ENCODE peak calls at places on chromosomes 12 and 14, in five cellular contexts. W, I, G, P and J are unnamed samples.

GRCh38 chr12:69720748-69721147 is 17.9 kb upstream of the RAB3IP start:
- DNase-seq in G (no peak), P (no peak), I (no peak), W (no peak), J (no peak)

GRCh38 chr12:40248585-40249297 is 23.9 kb downstream of the LRRK2 start:
- DNase-seq in W (no peak), G (no peak), P (no peak), I (no peak), J (no peak)

GRCh38 chr12:51246254-51246853 is 7.7 kb downstream of the DAZAP2 start:
- DNase-seq in G (no peak), I (no peak), P (no peak), W (no peak), J (peak; percentile 44)

GRCh38 chr12:27359578-27360340 is 27.1 kb downstream of the BMAL2 start:
- DNase-seq in G (no peak), P (peak; percentile 60), I (no peak), W (no peak), J (no peak)

GRCh38 chr14:61296707-61297502 is 15.8 kb upstream of the TMEM30B start:
- DNase-seq in W (peak; percentile 27), G (peak; percentile 23), P (peak; percentile 20), I (no peak), J (peak; percentile 70)

GRCh38 chr14:104288272-104288671 is 149.9 kb downstream of the KIF26A start:
- DNase-seq in W (no peak), I (no peak), P (no peak), G (no peak), J (no peak)

GRCh38 chr12:33439587-33440011 is at the start of gene SYT10:
- DNase-seq in G (no peak), P (no peak), I (no peak), W (no peak), J (no peak)

GRCh38 chr12:120750806-120751205 is 25.2 kb downstream of the ACADS start:
- DNase-seq in I (no peak), W (no peak), P (no peak), G (no peak), J (no peak)

GRCh38 chr12:79531547-79531946 is 159.2 kb downstream of the PAWR start:
- DNase-seq in P (peak; percentile 46), I (no peak), W (no peak), G (no peak), J (no peak)

GRCh38 chr14:94823556-94824341 is 53.8 kb upstream of the GSC start:
- DNase-seq in I (no peak), P (peak; percentile 65), W (peak; percentile 76), G (no peak), J (no peak)

GRCh38 chr14:67971627-67972625 is 152.3 kb downstream of the RAD51B start:
- DNase-seq in I (no peak), P (no peak), G (no peak), W (no peak), J (peak; percentile 69)

GRCh38 chr14:99672506-99673327 is 11.4 kb upstream of the CYP46A1 start:
- DNase-seq in P (no peak), G (no peak), W (no peak), I (no peak), J (peak; percentile 46)

GRCh38 chr12:108576660-108577234 is 14.4 kb downstream of the ISCU start:
- DNase-seq in I (no peak), W (no peak), P (no peak), G (no peak), J (no peak)

GRCh38 chr12:93137656-93138612 is 208.8 kb upstream of the EEA1 start:
- DNase-seq in W (peak; percentile 0), I (no peak), P (no peak), G (no peak), J (peak; percentile 83)

GRCh38 chr12:93904124-93904523 is 226.9 kb downstream of the CRADD start:
- DNase-seq in W (no peak), I (no peak), G (no peak), P (no peak), J (no peak)

GRCh38 chr12:42552822-42553221 is 36.7 kb downstream of the PRICKLE1 start:
- DNase-seq in P (no peak), G (no peak), I (no peak), W (no peak), J (no peak)

GRCh38 chr12:6234214-6234613 is 34.0 kb downstream of the CD9 start:
- DNase-seq in I (no peak), W (no peak), G (no peak), P (no peak), J (no peak)

GRCh38 chr14:58620011-58620410 is 17.8 kb upstream of the DACT1 start:
- DNase-seq in I (no peak), P (no peak), W (no peak), G (no peak), J (no peak)

GRCh38 chr14:22653012-22653621 is 9.0 kb upstream of the OR6J1 start:
- DNase-seq in P (peak; percentile 86), W (peak; percentile 73), I (peak; percentile 62), G (no peak), J (peak; percentile 80)

GRCh38 chr12:57893460-57894353 is 47.2 kb upstream of the CTDSP2 start:
- DNase-seq in G (no peak), W (no peak), P (peak; percentile 62), I (no peak), J (no peak)

GRCh38 chr12:48693572-48693971 is 11.5 kb upstream of the KANSL2 start:
- DNase-seq in W (no peak), I (no peak), G (no peak), P (no peak), J (no peak)

GRCh38 chr12:45217846-45218245 is 2.0 kb downstream of the ANO6 start:
- DNase-seq in W (no peak), I (no peak), P (no peak), G (no peak), J (no peak)

DNA sequence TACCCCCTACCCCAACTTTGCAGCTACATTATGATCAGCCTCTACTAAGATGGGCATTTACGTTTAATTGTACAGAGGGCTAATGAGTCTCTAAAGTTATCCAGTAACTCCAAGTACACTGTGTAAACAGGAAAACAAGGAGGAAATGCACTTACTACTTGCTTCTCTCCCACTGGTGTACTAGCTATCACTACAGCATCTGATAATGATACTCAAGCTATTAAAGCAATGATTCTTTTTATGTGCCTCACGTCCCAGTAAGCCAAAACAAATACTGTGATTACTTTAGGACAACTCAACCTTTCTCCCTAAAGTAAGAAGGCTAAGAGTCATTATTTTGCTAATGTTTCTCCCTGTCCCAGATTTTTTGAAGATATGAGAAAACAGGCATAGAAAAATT is 128.6 kb upstream of the CCDC175 start:
- DNase-seq in W (no peak), I (no peak), P (no peak), G (no peak), J (no peak)
- TF ChIP-seq JUND in W (no peak), I (no peak), P (no peak), G (no peak), J (no peak)

DNA sequence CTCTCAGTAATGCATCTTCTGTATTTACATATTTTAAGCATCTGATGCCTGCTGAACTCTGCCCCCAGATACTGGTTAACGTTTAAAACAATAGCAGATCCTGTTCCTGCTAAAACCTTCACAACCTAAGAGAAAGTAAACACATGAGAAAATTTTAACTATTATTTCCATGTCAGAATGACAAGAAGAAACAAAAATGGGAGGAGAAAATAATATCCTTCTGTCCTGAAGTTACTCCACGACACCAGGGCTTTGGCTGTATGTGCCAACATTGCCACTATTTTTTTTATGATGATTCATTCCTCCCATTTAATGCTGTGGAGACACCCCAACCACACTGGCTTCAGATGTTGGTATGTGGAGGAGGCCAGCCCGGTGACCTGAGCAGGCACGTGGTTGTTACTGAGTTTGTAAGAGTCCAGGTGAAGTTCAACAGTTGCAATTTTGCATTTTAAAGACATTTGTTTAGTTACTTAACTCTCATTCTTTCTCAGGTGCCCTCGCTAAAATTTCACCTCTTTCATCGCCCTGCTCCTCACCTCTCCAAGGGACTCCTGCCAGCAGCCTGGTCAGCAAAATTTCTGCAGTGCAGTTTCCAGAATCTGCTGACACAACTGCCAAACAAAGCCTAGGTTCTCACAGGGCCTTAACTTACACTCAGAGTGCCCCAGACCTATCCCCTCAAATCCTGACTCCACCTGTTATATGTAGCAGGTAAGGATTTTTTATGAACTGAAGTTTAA is 65.5 kb upstream of the SLCO1C1 start:
- DNase-seq in I (no peak), W (no peak), G (no peak), P (peak; percentile 84), J (no peak)
- TF ChIP-seq JUND in I (no peak), W (no peak), G (no peak), P (no peak), J (no peak)

GRCh38 chr12:7441216-7441615 is 2.7 kb downstream of the CD163L1 start:
- DNase-seq in W (no peak), G (no peak), P (no peak), I (no peak), J (no peak)

GRCh38 chr12:7444076-7444475 is at the start of gene CD163L1:
- DNase-seq in W (no peak), G (no peak), P (no peak), I (no peak), J (no peak)

GRCh38 chr12:7434670-7435069 is 9.3 kb downstream of the CD163L1 start:
- DNase-seq in I (no peak), P (no peak), G (no peak), W (no peak), J (no peak)

GRCh38 chr12:7444537-7444936 is 584 bp upstream of the CD163L1 start:
- DNase-seq in G (no peak), P (no peak), W (no peak), I (no peak), J (no peak)

GRCh38 chr12:7439579-7440505 is 4.1 kb downstream of the CD163L1 start:
- DNase-seq in I (peak; percentile 31), P (no peak), G (no peak), W (no peak), J (no peak)
- TF ChIP-seq JUND in I (no peak), P (no peak), G (no peak), W (no peak), J (no peak)

DNA sequence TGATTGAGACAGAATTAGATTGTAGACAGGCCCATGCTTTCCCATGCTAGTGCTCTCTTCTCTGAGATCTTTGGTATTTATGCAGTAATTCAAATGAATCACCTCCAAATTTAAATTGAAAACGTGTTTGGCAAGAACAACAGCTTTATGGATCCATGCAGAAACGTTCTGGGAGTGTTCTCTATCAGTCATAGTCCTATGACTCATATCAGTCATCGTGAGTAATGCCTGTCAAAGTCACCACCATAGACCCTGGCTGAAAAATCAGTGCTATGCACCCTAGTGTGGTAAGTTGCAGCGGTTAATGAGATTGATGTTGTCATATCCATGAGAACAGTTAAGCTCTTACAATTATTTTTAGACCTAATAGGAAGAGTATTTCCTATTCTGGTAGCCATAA is 90.1 kb upstream of the FOXG1 start:
- DNase-seq in W (no peak), G (no peak), P (no peak), I (no peak), J (no peak)
- TF ChIP-seq JUND in W (no peak), G (no peak), P (no peak), I (no peak), J (no peak)

GRCh38 chr12:104455594-104456416 is 943 bp upstream of the CHST11 start:
- DNase-seq in I (no peak), G (no peak), W (no peak), P (no peak), J (no peak)
- TF ChIP-seq JUND in I (no peak), G (no peak), W (no peak), P (no peak), J (no peak)